ENCODE peak calls at places on chromosome X, in eight cellular contexts. F, K, B, G, I, P, V and C are unnamed samples.
A peak's percentile ranks its signal among the peaks of the same experiment; 100 is the strongest.

GRCh38 chrX:14660970-14661369 is 131.6 kb downstream of the GLRA2 start:
- DNase-seq in F (no peak), K (no peak), B (no peak), G (no peak), I (no peak), P (no peak), V (no peak), C (no peak)

GRCh38 chrX:20228245-20228644 is 38.5 kb downstream of the RPS6KA3 start:
- DNase-seq in F (no peak), K (no peak), B (no peak), G (no peak), I (no peak), P (no peak), V (no peak), C (no peak)

GRCh38 chrX:120769576-120770341 is 105.9 kb downstream of the CT47B1 start:
- DNase-seq in F (no peak), K (no peak), B (peak; percentile 31), G (no peak), I (no peak), P (no peak), V (peak; percentile 83), C (no peak)

GRCh38 chrX:130413415-130413814 is 11.6 kb downstream of the RBMX2 start:
- DNase-seq in F (no peak), K (no peak), B (no peak), G (no peak), I (no peak), P (no peak), V (peak; percentile 8), C (no peak)

GRCh38 chrX:8846271-8846670 is 45.1 kb upstream of the FAM9A start:
- DNase-seq in F (no peak), K (no peak), B (no peak), G (no peak), I (no peak), P (no peak), V (no peak), C (no peak)

GRCh38 chrX:49995021-49995731 is 72.8 kb downstream of the CLCN5 start:
- DNase-seq in F (no peak), K (no peak), B (peak; percentile 16), G (no peak), I (no peak), P (no peak), V (peak; percentile 53), C (no peak)

GRCh38 chrX:16771483-16772398 is 14.5 kb upstream of the TXLNG start:
- DNase-seq in F (peak; percentile 24), K (no peak), B (peak; percentile 78), G (no peak), I (peak; percentile 38), P (peak; percentile 39), V (peak; percentile 88), C (no peak)

GRCh38 chrX:1679238-1679637 is 64.4 kb downstream of the ASMT start:
- DNase-seq in F (no peak), K (no peak), B (no peak), G (no peak), I (no peak), P (no peak), V (peak; percentile 22), C (no peak)

GRCh38 chrX:139213241-139213709 is 317.3 kb upstream of the F9 start:
- DNase-seq in F (no peak), K (no peak), B (peak; percentile 36), G (no peak), I (no peak), P (no peak), V (no peak), C (no peak)

GRCh38 chrX:12372111-12372510 is 233.8 kb downstream of the FRMPD4 start:
- DNase-seq in F (no peak), K (no peak), B (no peak), G (no peak), I (no peak), P (peak; percentile 36), V (peak; percentile 47), C (no peak)

GRCh38 chrX:108070891-108071290 is 20.5 kb downstream of the PSMD10 start:
- DNase-seq in F (no peak), K (no peak), B (no peak), G (no peak), I (no peak), P (peak; percentile 47), V (peak; percentile 75), C (no peak)

GRCh38 chrX:15310117-15310516 is 5.3 kb downstream of the ASB11 start:
- DNase-seq in F (no peak), K (peak; percentile 71), B (peak; percentile 54), G (no peak), I (no peak), P (no peak), V (peak; percentile 33), C (no peak)

GRCh38 chrX:49930046-49930445 is 7.7 kb downstream of the CLCN5 start:
- DNase-seq in F (no peak), K (no peak), B (no peak), G (no peak), I (no peak), P (no peak), V (peak; percentile 56), C (no peak)

GRCh38 chrX:31279359-31279758 is 207.5 kb upstream of the FTHL17 start:
- DNase-seq in F (no peak), K (no peak), B (peak; percentile 5), G (no peak), I (no peak), P (no peak), V (peak; percentile 42), C (no peak)

GRCh38 chrX:107551546-107551945 is 76.8 kb upstream of the PRPS1 start:
- DNase-seq in F (no peak), K (no peak), B (no peak), G (no peak), I (no peak), P (no peak), V (no peak), C (no peak)

GRCh38 chrX:46554942-46555341 is 9.7 kb upstream of the ZNF674 start:
- DNase-seq in F (no peak), K (no peak), B (no peak), G (no peak), I (no peak), P (no peak), V (peak; percentile 60), C (no peak)
- TF ChIP-seq CTCF in F (no peak), K (no peak), B (peak; percentile 27), G (peak; percentile 22), I (peak; percentile 42), P (peak; percentile 32), V (peak; percentile 32), C (no peak)

GRCh38 chrX:78754917-78755316 is 7.4 kb downstream of the LPAR4 start:
- DNase-seq in F (no peak), K (no peak), B (no peak), G (no peak), I (no peak), P (no peak), V (no peak), C (peak; percentile 31)
- TF ChIP-seq CTCF in F (no peak), K (no peak), B (no peak), G (no peak), I (no peak), P (no peak), V (no peak), C (no peak)

GRCh38 chrX:63920875-63921274 is 135.9 kb upstream of the ARHGEF9 start:
- DNase-seq in F (no peak), K (no peak), B (no peak), G (no peak), I (no peak), P (no peak), V (no peak), C (peak; percentile 2)

GRCh38 chrX:63918611-63919010 is 133.6 kb upstream of the ARHGEF9 start:
- DNase-seq in F (peak; percentile 13), K (no peak), B (no peak), G (no peak), I (no peak), P (no peak), V (peak; percentile 31), C (no peak)

GRCh38 chrX:63922221-63922620 is 137.2 kb upstream of the ARHGEF9 start:
- DNase-seq in F (no peak), K (no peak), B (no peak), G (no peak), I (no peak), P (no peak), V (peak; percentile 9), C (no peak)

GRCh38 chrX:63917296-63917695 is 132.3 kb upstream of the ARHGEF9 start:
- DNase-seq in F (no peak), K (no peak), B (no peak), G (no peak), I (no peak), P (no peak), V (no peak), C (no peak)

GRCh38 chrX:63919081-63919480 is 134.1 kb upstream of the ARHGEF9 start:
- DNase-seq in F (no peak), K (no peak), B (no peak), G (no peak), I (no peak), P (no peak), V (no peak), C (no peak)
- TF ChIP-seq CTCF in F (no peak), K (no peak), B (no peak), G (no peak), I (no peak), P (no peak), V (no peak), C (no peak)

GRCh38 chrX:18887821-18888205 is 96.1 kb downstream of the PHKA2 start:
- DNase-seq in F (no peak), K (no peak), B (no peak), G (no peak), I (no peak), P (no peak), V (no peak), C (no peak)

GRCh38 chrX:18885317-18886004 is 98.5 kb downstream of the PHKA2 start:
- DNase-seq in F (no peak), K (no peak), B (peak; percentile 46), G (no peak), I (no peak), P (no peak), V (peak; percentile 5), C (peak; percentile 7)

GRCh38 chrX:18887177-18887820 is 96.6 kb downstream of the PHKA2 start:
- DNase-seq in F (no peak), K (no peak), B (no peak), G (peak; percentile 37), I (no peak), P (no peak), V (no peak), C (no peak)

GRCh38 chrX:18886005-18886343 is 97.9 kb downstream of the PHKA2 start:
- DNase-seq in F (no peak), K (no peak), B (no peak), G (no peak), I (no peak), P (no peak), V (no peak), C (peak; percentile 17)

DNA sequence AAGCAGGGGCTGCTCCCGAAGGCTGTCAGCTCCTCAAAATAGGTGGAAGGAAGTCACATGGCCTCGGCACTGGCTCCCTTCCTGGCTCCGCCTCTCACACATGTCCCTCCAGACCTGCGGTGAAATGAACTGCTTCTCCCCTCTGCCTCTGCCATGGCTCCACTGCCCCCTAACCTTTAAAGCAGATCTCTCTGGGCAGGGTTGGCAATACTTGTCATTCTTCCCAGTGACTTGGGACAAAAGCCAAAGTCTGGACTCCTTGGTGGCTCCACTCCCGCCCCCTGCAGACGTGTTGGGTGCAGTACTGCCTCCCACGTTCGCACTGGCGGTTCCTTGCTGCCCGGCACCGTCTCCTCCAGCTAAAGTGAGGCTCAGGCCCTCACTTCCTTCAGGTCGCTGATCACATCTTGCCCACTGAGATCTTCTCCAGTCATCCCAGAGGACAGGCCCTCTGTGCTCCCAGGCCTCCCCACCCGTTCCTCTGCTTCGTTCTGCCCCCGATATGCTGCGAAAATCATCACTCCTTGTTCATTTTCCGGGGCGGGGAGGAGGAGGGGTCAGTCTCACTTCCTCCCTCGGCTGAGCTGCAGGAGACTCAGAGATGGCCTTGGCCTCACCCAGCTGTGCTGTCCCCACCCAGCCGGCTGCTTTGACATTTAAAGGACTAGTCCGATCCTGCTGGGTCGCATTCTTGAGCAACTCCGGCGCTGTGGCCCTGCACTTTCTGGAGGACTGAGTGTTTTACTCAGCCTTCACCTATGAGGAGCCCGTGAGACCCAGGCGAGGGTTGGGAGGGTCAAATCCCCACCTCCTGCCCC is 97.4 kb downstream of the PHKA2 start:
- DNase-seq in F (peak; percentile 48), K (peak; percentile 72), B (peak; percentile 76), G (peak; percentile 77), I (peak; percentile 29), P (no peak), V (peak; percentile 58), C (peak; percentile 69)
- TF ChIP-seq CTCF in F (peak; percentile 13), K (peak; percentile 30), B (peak; percentile 54), G (peak; percentile 51), I (peak; percentile 60), P (peak; percentile 56), V (peak; percentile 55), C (peak; percentile 25)